ENCODE peak calls at places on chromosomes 4 and X, in ten cellular contexts. W is heart right ventricle, P is kidney, S is tibial artery, H is Panc1, K is neural progenitor cell, A is PC-3, C is heart left ventricle, U is HCT116, T is thyroid gland. J is an unnamed sample. For H3K4me1, the result is how much of the 10 kb centered on the place peaks cover.

GRCh38 chr4:15907430-15907829 is 31.1 kb downstream of the FGFBP1 start:
- DNase-seq in S (no peak), K (no peak), H (no peak), C (no peak), U (no peak), P (no peak), W (no peak), T (no peak), A (no peak), J (no peak)

GRCh38 chr4:182143822-182144620 is 99.2 kb upstream of the TENM3 start:
- DNase-seq in H (no peak), C (no peak), A (peak), U (no peak), W (no peak), T (peak), K (peak), P (peak), S (no peak), J (peak)

GRCh38 chr4:134539729-134540231 is 338.2 kb upstream of the PABPC4L start:
- DNase-seq in P (no peak), W (no peak), S (no peak), C (no peak), K (no peak), T (no peak), A (no peak), U (no peak), H (no peak), J (no peak)

GRCh38 chr4:174697896-174698295 is 131.2 kb downstream of the GLRA3 start:
- DNase-seq in H (no peak), C (no peak), A (no peak), K (no peak), P (no peak), U (no peak), T (no peak), W (no peak), S (no peak), J (no peak)

GRCh38 chr4:113404846-113405245 is 355.4 kb downstream of the ANK2 start:
- DNase-seq in W (peak), S (no peak), T (no peak), P (no peak), C (no peak), A (no peak), U (no peak), H (no peak), K (no peak), J (no peak)

GRCh38 chr4:80385397-80386280 is 50.1 kb downstream of the CFAP299 start:
- DNase-seq in C (no peak), A (no peak), U (no peak), W (no peak), K (no peak), H (no peak), T (no peak), S (no peak), P (peak), J (peak)

GRCh38 chr4:123505457-123506310 is 109.1 kb downstream of the SPRY1 start:
- DNase-seq in U (no peak), H (no peak), W (peak), P (peak), S (peak), C (peak), T (peak), K (peak), A (peak), J (peak)

GRCh38 chr4:26321326-26322276 is 787 bp downstream of the RBPJ start:
- DNase-seq in U (no peak), T (peak), S (peak), K (peak), C (peak), A (no peak), H (no peak), W (no peak), P (peak), J (peak)

GRCh38 chrX:4830880-4831557 is 1117.6 kb upstream of the PRKX start:
- DNase-seq in T (no peak), C (no peak), U (no peak), S (no peak), H (peak), K (no peak), P (no peak), W (no peak), A (peak), J (no peak)

GRCh38 chrX:69289839-69290123 is 124.5 kb upstream of the PJA1 start:
- DNase-seq in U (no peak), S (no peak), C (no peak), A (no peak), W (no peak), T (no peak), K (no peak), H (no peak), P (no peak), J (no peak)

GRCh38 chr4:74789518-74789917 is 4.8 kb downstream of the BTC start:
- DNase-seq in T (no peak), A (no peak), K (no peak), S (no peak), C (no peak), H (no peak), P (no peak), U (no peak), W (no peak), J (no peak)

GRCh38 chr4:74793757-74794340 is 474 bp downstream of the BTC start:
- DNase-seq in A (peak), W (peak), K (peak), P (peak), C (peak), S (peak), H (no peak), T (peak), U (no peak), J (peak)

GRCh38 chr4:74790652-74791051 is 3.7 kb downstream of the BTC start:
- DNase-seq in U (no peak), T (no peak), C (no peak), H (no peak), A (no peak), K (no peak), P (no peak), S (no peak), W (no peak), J (no peak)

GRCh38 chr4:74796631-74797030 is 2.3 kb upstream of the BTC start:
- DNase-seq in T (peak), P (no peak), K (no peak), C (no peak), S (no peak), A (no peak), H (no peak), W (no peak), U (no peak), J (no peak)

GRCh38 chr4:74794341-74794801 is at the start of gene BTC:
- DNase-seq in W (peak), T (peak), A (peak), S (peak), U (peak), H (peak), K (peak), P (peak), C (no peak), J (peak)
- TF ChIP-seq CTCF in W (no peak), T (no peak), A (peak), S (peak), U (peak), H (peak), K (peak), P (peak), C (no peak), J (peak)

GRCh38 chrX:29308726-29309125 is 721.5 kb downstream of the IL1RAPL1 start:
- DNase-seq in H (no peak), A (no peak), S (no peak), P (no peak), T (no peak), C (no peak), W (no peak), U (no peak), K (no peak), J (no peak)
- H3K27ac ChIP-seq in H (no peak), A (no peak), S (no peak), P (no peak), T (no peak), C (no peak), W (no peak), U (no peak), K (peak), J (no peak)

GRCh38 chr4:169029947-169030346 is 19.9 kb upstream of the CBR4 start:
- DNase-seq in H (no peak), T (no peak), U (no peak), K (no peak), W (no peak), S (no peak), P (no peak), C (no peak), A (no peak), J (no peak)

GRCh38 chr4:169032194-169032593 is 22.1 kb upstream of the CBR4 start:
- DNase-seq in U (no peak), K (no peak), S (no peak), T (no peak), H (no peak), P (no peak), A (no peak), W (no peak), C (no peak), J (no peak)

GRCh38 chr4:169032883-169033645 is 23.0 kb upstream of the CBR4 start:
- DNase-seq in K (no peak), S (no peak), C (no peak), W (no peak), P (no peak), H (no peak), T (no peak), U (no peak), A (no peak), J (no peak)

GRCh38 chr4:169030575-169030982 is 20.5 kb upstream of the CBR4 start:
- DNase-seq in T (no peak), K (no peak), S (no peak), P (no peak), U (peak), C (no peak), H (no peak), W (no peak), A (peak), J (no peak)

DNA sequence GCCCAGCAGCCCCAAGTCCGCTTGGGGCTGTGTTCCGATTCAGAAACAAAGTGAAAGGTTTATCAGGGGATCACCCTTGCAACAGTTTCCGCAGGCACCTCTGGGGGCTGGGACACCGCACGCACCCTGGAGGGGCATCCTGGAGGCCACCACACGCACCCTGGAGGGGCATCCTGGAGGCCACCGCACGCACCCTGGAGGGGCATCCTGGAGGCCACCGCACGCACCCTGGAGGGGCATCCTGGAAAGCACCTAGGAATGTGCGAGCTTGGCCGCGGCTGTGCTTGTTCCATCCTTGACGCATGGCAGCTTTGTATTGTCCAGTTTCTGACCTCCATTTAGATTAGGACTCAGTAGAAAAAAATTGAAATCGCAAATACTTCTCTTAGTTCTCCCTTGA is 21.3 kb upstream of the CBR4 start:
- DNase-seq in C (no peak), P (no peak), A (no peak), U (no peak), W (no peak), H (no peak), S (no peak), T (no peak), K (no peak), J (no peak)
- H3K4me1 ChIP-seq in C (under half), P (under half), A (under half), U (under half), W (under half), H (under half), S (under half), T (under half), K (under half), J (under half)

DNA sequence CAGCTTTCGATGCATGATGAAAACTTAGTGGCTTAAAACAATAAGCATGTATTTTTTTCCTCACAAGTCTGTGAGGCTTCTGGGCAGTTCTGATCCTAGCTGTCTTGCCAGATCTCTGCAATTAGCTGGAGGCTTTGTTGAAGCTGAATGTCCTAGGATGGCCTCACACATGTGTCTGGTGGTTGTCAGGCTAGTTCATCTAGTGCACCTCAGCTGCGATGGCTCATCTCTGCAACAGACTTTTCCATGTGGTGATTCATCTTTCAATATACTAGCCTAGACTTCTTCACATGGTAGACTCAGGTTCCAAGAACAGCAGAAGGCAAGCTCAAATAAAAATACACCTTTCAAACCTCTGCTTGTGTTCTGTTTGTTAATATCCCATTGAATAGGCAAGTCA is 66.5 kb upstream of the IL1RAPL1 start:
- DNase-seq in U (no peak), S (no peak), C (no peak), K (no peak), P (no peak), T (no peak), A (no peak), H (no peak), W (no peak), J (no peak)
- TF ChIP-seq CTCF in U (no peak), S (no peak), C (no peak), K (no peak), P (no peak), T (no peak), A (no peak), H (no peak), W (no peak), J (no peak)

GRCh38 chr4:111999801-112000200 is 145.5 kb upstream of the FAM241A start:
- DNase-seq in U (no peak), W (no peak), A (no peak), S (no peak), C (no peak), T (no peak), K (no peak), P (no peak), H (no peak), J (no peak)

GRCh38 chr4:112005027-112005426 is 140.2 kb upstream of the FAM241A start:
- DNase-seq in T (no peak), H (no peak), C (no peak), U (no peak), P (no peak), W (no peak), K (no peak), A (no peak), S (no peak), J (no peak)

GRCh38 chr4:112007361-112007760 is 137.9 kb upstream of the FAM241A start:
- DNase-seq in W (no peak), U (no peak), C (no peak), T (no peak), A (no peak), P (no peak), H (no peak), K (no peak), S (no peak), J (no peak)

GRCh38 chr4:112003508-112003907 is 141.7 kb upstream of the FAM241A start:
- DNase-seq in P (no peak), A (no peak), C (no peak), S (no peak), H (no peak), K (no peak), U (no peak), T (no peak), W (no peak), J (no peak)

GRCh38 chr4:112002301-112002700 is 143.0 kb upstream of the FAM241A start:
- DNase-seq in P (no peak), K (peak), C (no peak), T (no peak), A (no peak), W (no peak), U (no peak), H (no peak), S (no peak), J (no peak)
- H3K27ac ChIP-seq in P (no peak), K (peak), C (no peak), T (no peak), A (no peak), W (no peak), U (no peak), H (no peak), S (no peak), J (no peak)